ENCODE peak calls at places on chromosomes 6 and 20, in ten cellular contexts. O is RPMI7951; P is AG10803; I is CD8-positive, alpha-beta memory T cell; K is activated naive CD8-positive, alpha-beta T cell treated with anti-CD3 and anti-CD28 coated beads, Interleukin-2, amount 50 U/mL, for 16 hours; R is kidney epithelial cell; J is Caki2; G is AG08395; A is NB4; U is HFFc6. Z is an unnamed sample.

GRCh38 chr6:105326838-105327745 is 75.8 kb downstream of the PREP start:
- DNase-seq in P (peak; percentile 52), K (no peak), G (peak; percentile 58), U (peak; percentile 79), J (peak; percentile 31), O (peak; percentile 88), I (no peak), A (no peak), R (peak; percentile 29), Z (no peak)

GRCh38 chr6:163579111-163579879 is 164.8 kb downstream of the QKI start:
- DNase-seq in A (no peak), U (no peak), K (no peak), O (no peak), G (no peak), P (no peak), J (peak; percentile 25), I (no peak), R (no peak), Z (no peak)

GRCh38 chr6:163745566-163746400 is 331.3 kb downstream of the QKI start:
- DNase-seq in J (peak; percentile 90), G (peak; percentile 94), K (no peak), A (no peak), O (peak; percentile 92), U (peak; percentile 78), I (no peak), R (peak; percentile 91), P (peak; percentile 90), Z (no peak)

GRCh38 chr6:116266803-116267202 is 12.9 kb downstream of the TSPYL1 start:
- DNase-seq in I (no peak), R (no peak), U (peak; percentile 65), A (no peak), G (no peak), P (no peak), K (no peak), O (peak; percentile 19), J (no peak), Z (no peak)

GRCh38 chr20:35597186-35597585 is 18.4 kb upstream of the SPAG4 start:
- DNase-seq in P (no peak), R (no peak), A (no peak), K (no peak), O (no peak), U (no peak), G (no peak), I (no peak), J (no peak), Z (no peak)

GRCh38 chr6:158662607-158663464 is 13.0 kb downstream of the SYTL3 start:
- DNase-seq in K (no peak), A (peak; percentile 77), R (no peak), O (peak; percentile 68), U (no peak), G (peak; percentile 25), I (no peak), P (peak; percentile 52), J (no peak), Z (no peak)

GRCh38 chr6:99588618-99589289 is 17.9 kb upstream of the PRDM13 start:
- DNase-seq in A (peak; percentile 92), R (peak; percentile 25), G (peak; percentile 75), J (no peak), K (no peak), O (peak; percentile 42), U (peak; percentile 50), P (peak; percentile 72), I (peak; percentile 36), Z (no peak)

GRCh38 chr6:112780498-112781096 is 433.5 kb downstream of the RFPL4B start:
- DNase-seq in G (peak; percentile 76), I (no peak), K (no peak), O (peak; percentile 86), R (peak; percentile 28), P (peak; percentile 81), J (peak; percentile 29), U (peak; percentile 79), A (peak; percentile 76), Z (no peak)

GRCh38 chr6:47203266-47203967 is 106.3 kb downstream of the TNFRSF21 start:
- DNase-seq in J (no peak), A (peak; percentile 30), I (no peak), G (no peak), U (no peak), K (no peak), O (no peak), R (no peak), P (no peak), Z (no peak)

GRCh38 chr6:49892280-49892679 is 25.9 kb upstream of the CRISP1 start:
- DNase-seq in A (no peak), O (no peak), R (no peak), G (no peak), U (no peak), P (no peak), I (no peak), K (no peak), J (no peak), Z (no peak)

GRCh38 chr20:40864470-40864869 is 164.2 kb upstream of the TOP1 start:
- DNase-seq in K (no peak), P (no peak), O (no peak), G (no peak), I (no peak), R (no peak), A (no peak), U (no peak), J (no peak), Z (no peak)

GRCh38 chr6:81031429-81031828 is 721.1 kb downstream of the TENT5A start:
- DNase-seq in P (no peak), G (peak; percentile 15), O (no peak), J (no peak), I (no peak), K (no peak), A (no peak), R (no peak), U (no peak), Z (no peak)

GRCh38 chr6:159360306-159360705 is 191.1 kb downstream of the FNDC1 start:
- DNase-seq in O (peak; percentile 53), J (no peak), K (no peak), G (peak; percentile 48), R (no peak), A (peak; percentile 11), U (no peak), I (no peak), P (peak; percentile 45), Z (no peak)

GRCh38 chr6:18507018-18507415 is 119.9 kb downstream of the RNF144B start:
- DNase-seq in U (no peak), O (no peak), A (peak; percentile 9), G (no peak), J (no peak), P (no peak), R (no peak), K (no peak), I (no peak), Z (no peak)

GRCh38 chr6:52590634-52590985 is 13.8 kb upstream of the TRAM2 start:
- DNase-seq in U (peak; percentile 62), K (no peak), G (peak; percentile 60), A (no peak), J (no peak), I (no peak), O (no peak), R (no peak), P (peak; percentile 95), Z (no peak)

GRCh38 chr20:59101956-59102355 is 59.4 kb upstream of the PRELID3B start:
- DNase-seq in A (peak; percentile 47), I (no peak), K (no peak), G (no peak), O (no peak), J (no peak), R (no peak), U (no peak), P (no peak), Z (no peak)

GRCh38 chr6:43173496-43174262 is 2.6 kb downstream of the SRF start:
- DNase-seq in G (no peak), P (no peak), K (no peak), J (no peak), U (no peak), O (peak; percentile 9), I (no peak), R (no peak), A (no peak), Z (no peak)

GRCh38 chr6:159577564-159577963 is 115.5 kb downstream of the SOD2 start:
- DNase-seq in P (no peak), R (peak; percentile 86), O (peak; percentile 65), K (no peak), A (no peak), U (no peak), I (no peak), J (peak; percentile 97), G (no peak), Z (no peak)

GRCh38 chr6:89613790-89614189 is 24.8 kb downstream of the LYRM2 start:
- DNase-seq in I (no peak), R (no peak), A (no peak), J (no peak), G (no peak), U (no peak), K (no peak), O (no peak), P (no peak), Z (no peak)

GRCh38 chr6:10210052-10210451 is 204.8 kb downstream of the TFAP2A start:
- DNase-seq in J (peak; percentile 30), U (peak; percentile 70), G (peak; percentile 17), A (no peak), P (no peak), R (no peak), O (peak; percentile 81), K (no peak), I (no peak), Z (no peak)

GRCh38 chr20:64205611-64206026 is 41.4 kb downstream of the MYT1 start:
- DNase-seq in U (no peak), O (peak; percentile 58), I (no peak), J (no peak), K (no peak), G (no peak), A (no peak), P (no peak), R (no peak), Z (no peak)

GRCh38 chr6:16523550-16524379 is 237.5 kb downstream of the ATXN1 start:
- DNase-seq in I (no peak), G (peak; percentile 92), A (no peak), P (peak; percentile 97), K (no peak), O (peak; percentile 97), U (peak; percentile 83), J (no peak), R (no peak), Z (no peak)

GRCh38 chr6:2264932-2265331 is 19.5 kb upstream of the GMDS start:
- DNase-seq in P (peak; percentile 25), O (peak; percentile 58), I (no peak), G (peak; percentile 18), R (peak; percentile 18), J (no peak), A (no peak), U (peak; percentile 4), K (no peak), Z (no peak)

GRCh38 chr20:54350415-54350814 is 125.0 kb upstream of the DOK5 start:
- DNase-seq in G (no peak), K (no peak), I (no peak), J (no peak), O (peak; percentile 15), R (no peak), U (no peak), A (no peak), P (peak; percentile 24), Z (no peak)

GRCh38 chr6:38688579-38689087 is 14.3 kb downstream of the GLO1 start:
- DNase-seq in G (no peak), R (no peak), U (no peak), I (no peak), P (no peak), J (no peak), K (no peak), O (no peak), A (peak; percentile 56), Z (no peak)

GRCh38 chr20:64232794-64233193 is 22.8 kb upstream of the PCMTD2 start:
- DNase-seq in A (peak; percentile 29), O (peak; percentile 14), J (no peak), U (no peak), K (no peak), P (no peak), R (no peak), I (no peak), G (no peak), Z (no peak)

GRCh38 chr20:58694241-58695083 is 1.9 kb downstream of the NPEPL1 start:
- DNase-seq in R (no peak), P (no peak), J (no peak), K (no peak), G (no peak), U (no peak), I (no peak), O (no peak), A (no peak), Z (no peak)

GRCh38 chr6:1316482-1317220 is 4.8 kb downstream of the FOXQ1 start:
- DNase-seq in K (no peak), P (no peak), A (peak; percentile 39), R (no peak), G (no peak), U (peak; percentile 29), O (no peak), J (no peak), I (no peak), Z (no peak)